ENCODE peak calls at places on chromosomes 6 and 20, in six cellular contexts. Q, F, J, N, G and P are unnamed samples.

GRCh38 chr20:11031300-11031699 is 357.5 kb upstream of the JAG1 start:
- DNase-seq in Q (no peak), F (no peak), J (no peak), N (no peak), G (no peak), P (no peak)

GRCh38 chr6:54238407-54238806 is 69.8 kb upstream of the TINAG start:
- DNase-seq in Q (peak; percentile 34), F (no peak), J (no peak), N (no peak), G (no peak), P (no peak)

GRCh38 chr6:93784794-93785757 is 365.7 kb upstream of the EPHA7 start:
- DNase-seq in Q (peak; percentile 95), F (no peak), J (no peak), N (no peak), G (no peak), P (no peak)

GRCh38 chr6:2730353-2730752 is 20.4 kb downstream of the MYLK4 start:
- DNase-seq in Q (no peak), F (no peak), J (no peak), N (no peak), G (no peak), P (no peak)

GRCh38 chr20:45588800-45589199 is 9.7 kb upstream of the WFDC8 start:
- DNase-seq in Q (no peak), F (no peak), J (no peak), N (no peak), G (no peak), P (no peak)

GRCh38 chr6:105087571-105088211 is 92.1 kb downstream of the POPDC3 start:
- DNase-seq in Q (peak; percentile 70), F (peak; percentile 22), J (peak; percentile 31), N (peak; percentile 6), G (peak; percentile 41), P (peak; percentile 45)

GRCh38 chr6:144418969-144419545 is 133.9 kb downstream of the UTRN start:
- DNase-seq in Q (no peak), F (no peak), J (no peak), N (no peak), G (no peak), P (no peak)

GRCh38 chr6:56716229-56716628 is 73.5 kb upstream of the DST start:
- DNase-seq in Q (peak; percentile 38), F (no peak), J (no peak), N (no peak), G (no peak), P (no peak)

GRCh38 chr20:33470457-33470856 is 19.4 kb upstream of the CBFA2T2 start:
- DNase-seq in Q (no peak), F (no peak), J (no peak), N (no peak), G (no peak), P (no peak)

GRCh38 chr6:28982476-28983266 is 22.4 kb downstream of the ZNF311 start:
- DNase-seq in Q (peak; percentile 79), F (no peak), J (no peak), N (no peak), G (no peak), P (peak; percentile 32)

GRCh38 chr6:45801471-45802289 is 214.0 kb downstream of the CLIC5 start:
- DNase-seq in Q (no peak), F (no peak), J (no peak), N (no peak), G (no peak), P (no peak)

GRCh38 chr6:143098054-143098673 is 37.5 kb downstream of the AIG1 start:
- DNase-seq in Q (no peak), F (peak; percentile 30), J (no peak), N (no peak), G (no peak), P (no peak)

GRCh38 chr6:46407246-46407645 is 84.0 kb downstream of the RCAN2 start:
- DNase-seq in Q (no peak), F (no peak), J (no peak), N (no peak), G (no peak), P (no peak)

GRCh38 chr20:23063573-23063972 is 14.1 kb upstream of the THBD start:
- DNase-seq in Q (no peak), F (no peak), J (no peak), N (no peak), G (no peak), P (no peak)

GRCh38 chr6:69293471-69293870 is 503.3 kb downstream of the LMBRD1 start:
- DNase-seq in Q (no peak), F (no peak), J (no peak), N (no peak), G (no peak), P (no peak)

DNA sequence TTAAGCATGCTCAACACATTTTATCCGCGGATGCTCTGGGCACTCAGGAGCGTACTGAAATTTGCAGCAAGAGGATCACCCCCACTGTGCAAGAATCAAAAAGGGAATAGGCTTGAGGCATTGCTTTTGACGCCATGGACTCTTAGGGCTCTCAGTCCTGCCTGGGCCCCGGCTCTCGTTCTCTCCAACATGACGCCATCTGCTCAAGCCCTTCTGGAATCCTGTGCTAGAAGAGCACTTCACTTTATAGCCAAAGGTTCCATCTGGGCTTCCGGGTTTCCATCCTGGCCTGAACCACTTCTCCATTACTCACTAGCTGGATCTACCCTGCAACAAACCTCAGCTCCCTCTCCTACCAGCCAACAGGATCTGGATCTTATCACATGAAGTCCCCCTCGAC is 105.3 kb downstream of the FOXF2 start:
- DNase-seq in Q (no peak), F (no peak), J (no peak), N (no peak), G (no peak), P (no peak)
- H3K4me3 ChIP-seq in Q (no peak overlapping the region), F (no peak overlapping the region), J (no peak overlapping the region), N (no peak overlapping the region), G (no peak overlapping the region), P (no peak overlapping the region)

DNA sequence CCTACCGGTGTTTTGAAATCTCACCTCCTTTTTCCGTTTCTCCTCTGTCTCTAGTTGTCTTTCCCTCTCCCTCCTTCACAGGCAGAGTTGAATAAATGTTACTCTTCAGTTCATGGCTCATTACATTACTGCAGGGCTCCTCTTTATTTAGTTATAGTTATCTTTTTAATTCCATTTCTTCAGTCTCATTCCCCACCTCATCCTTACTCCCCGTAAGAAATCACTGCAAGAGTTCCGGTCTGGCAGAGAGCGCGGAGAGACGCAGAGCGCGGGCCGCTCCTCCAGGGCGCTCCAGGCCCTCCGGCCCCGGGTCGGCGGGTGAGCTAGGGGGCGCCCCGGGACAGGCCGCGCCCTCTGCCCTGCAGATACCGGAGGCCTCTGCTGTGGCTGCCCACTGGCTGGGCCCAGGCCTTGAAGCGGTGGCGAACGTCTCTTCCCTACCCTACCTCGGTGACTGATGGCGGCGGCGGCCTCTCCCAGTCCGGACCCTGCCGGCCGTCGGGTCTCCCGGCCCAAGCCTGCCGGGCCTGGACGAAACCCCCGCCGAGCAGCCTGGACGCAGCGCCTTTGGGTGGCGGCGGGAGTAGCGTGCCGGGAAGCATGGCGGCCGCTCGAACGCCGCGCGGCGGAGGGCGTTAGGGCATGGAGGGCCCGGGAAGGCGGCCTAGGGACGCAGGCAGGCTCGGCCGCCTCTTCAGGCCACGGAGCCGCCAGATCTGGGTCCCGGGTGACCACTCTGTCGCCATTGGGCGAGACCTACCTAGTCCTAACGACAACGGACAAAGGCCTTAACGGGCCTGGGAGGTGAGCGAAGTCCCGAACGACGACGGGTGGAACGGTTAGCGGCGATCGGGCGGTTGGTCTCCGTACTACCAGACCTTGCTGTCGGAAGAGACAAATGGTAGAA is 16.4 kb upstream of the HMGN4 start:
- DNase-seq in Q (peak; percentile 84), F (peak; percentile 53), J (peak; percentile 77), N (peak; percentile 58), G (no peak), P (no peak)
- TF ChIP-seq CTCF in Q (no peak), F (peak; percentile 45), J (no peak), N (no peak), G (no peak), P (no peak)

DNA sequence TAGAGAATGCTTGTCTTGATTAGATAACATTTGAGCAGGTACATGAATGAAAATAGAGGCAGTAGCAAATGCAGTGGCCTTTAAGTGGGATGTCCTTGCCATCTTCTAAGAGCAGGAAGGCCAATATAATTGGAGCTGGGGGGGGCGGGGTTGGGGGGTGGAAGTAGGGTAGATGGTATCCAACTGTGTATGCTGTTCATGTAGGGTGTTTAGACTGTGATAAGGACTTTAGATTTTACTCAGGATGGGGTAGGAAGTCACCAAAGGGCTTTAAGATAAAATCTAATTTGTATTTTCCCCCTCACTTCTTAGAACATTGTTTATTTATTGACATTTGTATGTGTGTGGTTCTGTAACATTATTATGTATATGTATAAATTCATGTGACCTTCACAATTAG is 12.0 kb downstream of the TAB2 start:
- DNase-seq in Q (no peak), F (no peak), J (no peak), N (no peak), G (no peak), P (no peak)
- H3K4me3 ChIP-seq in Q (no peak overlapping the region), F (no peak overlapping the region), J (no peak overlapping the region), N (no peak overlapping the region), G (no peak overlapping the region), P (no peak overlapping the region)

GRCh38 chr6:4008324-4009047 is 70.5 kb downstream of the FAM217A start:
- DNase-seq in Q (peak; percentile 88), F (no peak), J (peak; percentile 30), N (no peak), G (peak; percentile 56), P (peak; percentile 97)
- TF ChIP-seq CTCF in Q (peak; percentile 59), F (peak; percentile 37), J (no peak), N (peak; percentile 25), G (peak; percentile 44), P (peak; percentile 40)

GRCh38 chr6:127212376-127212775 is 54.3 kb upstream of the RNF146 start:
- DNase-seq in Q (no peak), F (no peak), J (no peak), N (no peak), G (no peak), P (no peak)

GRCh38 chr6:127215931-127216330 is 50.7 kb upstream of the RNF146 start:
- DNase-seq in Q (no peak), F (no peak), J (no peak), N (no peak), G (no peak), P (no peak)

GRCh38 chr6:127207591-127208120 is 59.0 kb upstream of the RNF146 start:
- DNase-seq in Q (peak; percentile 51), F (no peak), J (no peak), N (no peak), G (no peak), P (no peak)

GRCh38 chr6:127206531-127207065 is 60.1 kb upstream of the RNF146 start:
- DNase-seq in Q (no peak), F (no peak), J (no peak), N (no peak), G (no peak), P (no peak)

DNA sequence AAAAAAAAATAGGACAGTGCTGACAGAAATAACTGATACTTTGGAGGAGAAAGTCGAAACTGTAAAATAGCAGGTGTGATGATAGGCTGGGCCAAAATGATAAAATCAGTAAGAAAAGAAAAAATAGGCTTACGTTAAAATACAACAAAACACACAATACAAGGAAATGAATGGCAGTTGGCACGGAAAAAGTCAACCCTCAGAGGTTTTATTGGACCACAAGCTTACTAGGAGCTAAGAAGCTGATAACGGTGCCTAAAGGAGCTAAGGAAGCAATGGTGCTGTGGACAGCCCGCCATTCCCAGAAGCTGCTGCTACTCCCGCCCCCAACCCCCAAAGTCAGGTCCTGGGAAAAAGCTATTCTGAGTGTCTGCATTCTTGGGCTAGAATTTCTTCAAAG is 55.9 kb upstream of the RNF146 start:
- DNase-seq in Q (no peak), F (no peak), J (no peak), N (no peak), G (no peak), P (no peak)
- H3K4me3 ChIP-seq in Q (no peak overlapping the region), F (no peak overlapping the region), J (no peak overlapping the region), N (no peak overlapping the region), G (no peak overlapping the region), P (no peak overlapping the region)